ENCODE peak calls at places on chromosomes 11 and 22, in five cellular contexts. One of them, this sample, is unnamed.

GRCh38 chr11:113487622-113488021 is 12.4 kb upstream of the DRD2 start:
- DNase-seq in GM12878: no peak
- DNase-seq in caudate nucleus: no peak
- DNase-seq in heart left ventricle: no peak
- DNase-seq in heart right ventricle: no peak
- DNase-seq in this sample: no peak

GRCh38 chr11:94178331-94178730 is 49.7 kb downstream of the PANX1 start:
- DNase-seq in heart left ventricle: no peak
- DNase-seq in GM12878: no peak
- DNase-seq in heart right ventricle: no peak
- DNase-seq in caudate nucleus: no peak
- DNase-seq in this sample: no peak

GRCh38 chr11:9760180-9760550 is 96.3 kb downstream of the SWAP70 start:
- DNase-seq in caudate nucleus: peak; percentile 15
- DNase-seq in heart right ventricle: peak; percentile 92
- DNase-seq in heart left ventricle: peak; percentile 91
- DNase-seq in GM12878: no peak
- DNase-seq in this sample: no peak

GRCh38 chr11:14905104-14906033 is 13.3 kb upstream of the CYP2R1 start:
- DNase-seq in heart right ventricle: peak; percentile 36
- DNase-seq in caudate nucleus: peak; percentile 9
- DNase-seq in heart left ventricle: peak; percentile 44
- DNase-seq in GM12878: no peak
- DNase-seq in this sample: peak; percentile 73

GRCh38 chr11:2771758-2772466 is 72.1 kb upstream of the KCNQ1OT1 start:
- DNase-seq in caudate nucleus: no peak
- DNase-seq in GM12878: no peak
- DNase-seq in heart left ventricle: peak; percentile 2
- DNase-seq in heart right ventricle: peak; percentile 4
- DNase-seq in this sample: no peak

GRCh38 chr11:87281496-87281895 is 243.8 kb downstream of the TMEM135 start:
- DNase-seq in heart left ventricle: no peak
- DNase-seq in heart right ventricle: peak; percentile 24
- DNase-seq in caudate nucleus: no peak
- DNase-seq in GM12878: no peak
- DNase-seq in this sample: no peak

GRCh38 chr11:70397336-70397982 is 870 bp upstream of the CTTN start:
- DNase-seq in GM12878: no peak
- DNase-seq in heart right ventricle: no peak
- DNase-seq in caudate nucleus: no peak
- DNase-seq in heart left ventricle: no peak
- DNase-seq in this sample: no peak

GRCh38 chr11:94731921-94732601 is 36.1 kb upstream of the AMOTL1 start:
- DNase-seq in GM12878: no peak
- DNase-seq in heart right ventricle: peak; percentile 31
- DNase-seq in heart left ventricle: peak; percentile 42
- DNase-seq in caudate nucleus: no peak
- DNase-seq in this sample: no peak

GRCh38 chr22:17785185-17786184 is 11.2 kb upstream of the BID start:
- DNase-seq in heart left ventricle: no peak
- DNase-seq in heart right ventricle: peak; percentile 45
- DNase-seq in GM12878: no peak
- DNase-seq in caudate nucleus: no peak
- DNase-seq in this sample: peak; percentile 73

GRCh38 chr22:46031066-46031465 is 54.1 kb upstream of the WNT7B start:
- DNase-seq in GM12878: no peak
- DNase-seq in heart right ventricle: no peak
- DNase-seq in caudate nucleus: no peak
- DNase-seq in heart left ventricle: no peak
- DNase-seq in this sample: no peak

GRCh38 chr11:15665368-15665871 is 550.7 kb downstream of the INSC start:
- DNase-seq in heart right ventricle: no peak
- DNase-seq in heart left ventricle: no peak
- DNase-seq in caudate nucleus: no peak
- DNase-seq in GM12878: no peak
- DNase-seq in this sample: no peak

GRCh38 chr11:114149689-114150407 is 90.3 kb downstream of the ZBTB16 start:
- DNase-seq in heart left ventricle: no peak
- DNase-seq in caudate nucleus: no peak
- DNase-seq in GM12878: no peak
- DNase-seq in heart right ventricle: no peak
- DNase-seq in this sample: no peak

GRCh38 chr11:19728436-19728835 is 15.8 kb downstream of the NAV2 start:
- DNase-seq in caudate nucleus: no peak
- DNase-seq in heart right ventricle: peak; percentile 17
- DNase-seq in heart left ventricle: peak; percentile 28
- DNase-seq in GM12878: no peak
- DNase-seq in this sample: no peak

GRCh38 chr11:19729141-19729540 is 16.5 kb downstream of the NAV2 start:
- DNase-seq in heart left ventricle: no peak
- DNase-seq in GM12878: no peak
- DNase-seq in heart right ventricle: no peak
- DNase-seq in caudate nucleus: no peak
- DNase-seq in this sample: no peak

GRCh38 chr11:19734171-19734570 is 21.5 kb downstream of the NAV2 start:
- DNase-seq in GM12878: no peak
- DNase-seq in heart left ventricle: no peak
- DNase-seq in heart right ventricle: no peak
- DNase-seq in caudate nucleus: no peak
- DNase-seq in this sample: no peak

GRCh38 chr11:19727246-19727645 is 14.6 kb downstream of the NAV2 start:
- DNase-seq in heart right ventricle: peak; percentile 28
- DNase-seq in caudate nucleus: no peak
- DNase-seq in heart left ventricle: peak; percentile 41
- DNase-seq in GM12878: no peak
- DNase-seq in this sample: no peak

DNA sequence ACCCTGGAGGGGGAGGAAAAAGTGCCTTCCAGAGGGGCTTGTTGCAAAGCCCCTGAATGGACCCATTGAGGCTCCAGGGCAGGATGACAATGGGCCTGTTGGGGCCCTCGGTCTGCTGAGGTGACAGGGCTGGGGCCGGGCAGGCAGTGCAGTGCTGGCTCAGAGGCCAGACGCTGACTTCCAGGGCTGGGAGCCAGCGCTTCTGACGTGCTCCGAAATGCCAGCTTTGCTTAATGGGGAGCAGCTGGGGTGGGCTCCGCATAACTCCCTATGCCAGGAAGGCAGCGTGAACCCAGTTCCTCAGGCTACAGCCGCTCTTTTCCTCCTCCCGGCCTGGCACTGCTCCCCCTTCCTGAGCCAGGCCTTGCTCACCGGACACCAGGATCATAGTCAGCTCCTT is 17.7 kb downstream of the NAV2 start:
- DNase-seq in heart right ventricle: peak; percentile 44
- DNase-seq in GM12878: no peak
- DNase-seq in heart left ventricle: peak; percentile 54
- DNase-seq in caudate nucleus: peak; percentile 36
- DNase-seq in this sample: no peak
- H3K27ac ChIP-seq in heart right ventricle: no peak overlapping the region
- H3K27ac ChIP-seq in GM12878: no peak overlapping the region
- H3K27ac ChIP-seq in heart left ventricle: no peak overlapping the region
- H3K27ac ChIP-seq in caudate nucleus: peak overlapping the region; percentile 31
- H3K27ac ChIP-seq in this sample: no peak overlapping the region

GRCh38 chr11:133134561-133135173 is 397.6 kb downstream of the OPCML start:
- DNase-seq in heart right ventricle: peak; percentile 38
- DNase-seq in heart left ventricle: peak; percentile 49
- DNase-seq in GM12878: peak; percentile 16
- DNase-seq in caudate nucleus: no peak
- DNase-seq in this sample: peak; percentile 1
- H3K27ac ChIP-seq in heart right ventricle: no peak overlapping the region
- H3K27ac ChIP-seq in heart left ventricle: no peak overlapping the region
- H3K27ac ChIP-seq in GM12878: no peak overlapping the region
- H3K27ac ChIP-seq in caudate nucleus: no peak overlapping the region
- H3K27ac ChIP-seq in this sample: no peak overlapping the region

DNA sequence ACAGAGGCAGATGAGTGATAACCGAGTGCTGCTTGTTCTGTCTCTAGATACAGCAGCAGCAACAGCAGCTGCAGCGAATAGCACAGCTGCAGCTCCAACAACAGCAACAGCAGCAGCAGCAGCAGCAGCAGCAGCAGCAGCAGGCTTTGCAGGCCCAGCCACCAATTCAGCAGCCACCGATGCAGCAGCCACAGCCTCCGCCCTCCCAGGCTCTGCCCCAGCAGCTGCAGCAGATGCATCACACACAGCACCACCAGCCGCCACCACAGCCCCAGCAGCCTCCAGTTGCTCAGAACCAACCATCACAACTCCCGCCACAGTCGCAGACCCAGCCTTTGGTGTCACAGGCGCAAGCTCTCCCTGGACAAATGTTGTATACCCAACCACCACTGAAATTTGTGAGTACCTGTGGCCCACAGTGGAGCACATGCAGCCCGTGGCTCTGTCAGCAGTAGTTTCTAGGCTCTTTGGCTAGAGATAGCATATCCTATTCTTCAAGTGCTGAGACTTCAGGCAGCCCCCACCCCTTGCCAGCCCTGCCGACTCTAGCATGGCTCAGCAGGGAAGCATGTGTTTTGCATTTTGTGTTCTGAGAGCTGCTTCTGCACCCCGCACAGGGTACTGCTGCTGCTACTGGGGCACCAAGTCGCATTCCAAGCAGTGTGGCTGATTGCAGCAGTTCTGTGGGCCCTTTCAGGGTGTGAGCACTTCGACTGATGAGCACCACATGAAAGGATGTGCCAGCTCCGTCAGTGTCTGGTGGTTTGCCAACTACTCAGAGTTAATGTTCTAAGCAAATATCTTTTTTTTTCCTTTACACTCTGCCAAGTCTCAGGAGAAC is 59.2 kb downstream of the MED15 start:
- DNase-seq in heart left ventricle: no peak
- DNase-seq in heart right ventricle: no peak
- DNase-seq in caudate nucleus: no peak
- DNase-seq in GM12878: no peak
- DNase-seq in this sample: peak; percentile 77
- H3K27ac ChIP-seq in heart left ventricle: no peak overlapping the region
- H3K27ac ChIP-seq in heart right ventricle: peak overlapping the region; percentile 58
- H3K27ac ChIP-seq in caudate nucleus: no peak overlapping the region
- H3K27ac ChIP-seq in GM12878: no peak overlapping the region
- H3K27ac ChIP-seq in this sample: peak overlapping the region; percentile 69

DNA sequence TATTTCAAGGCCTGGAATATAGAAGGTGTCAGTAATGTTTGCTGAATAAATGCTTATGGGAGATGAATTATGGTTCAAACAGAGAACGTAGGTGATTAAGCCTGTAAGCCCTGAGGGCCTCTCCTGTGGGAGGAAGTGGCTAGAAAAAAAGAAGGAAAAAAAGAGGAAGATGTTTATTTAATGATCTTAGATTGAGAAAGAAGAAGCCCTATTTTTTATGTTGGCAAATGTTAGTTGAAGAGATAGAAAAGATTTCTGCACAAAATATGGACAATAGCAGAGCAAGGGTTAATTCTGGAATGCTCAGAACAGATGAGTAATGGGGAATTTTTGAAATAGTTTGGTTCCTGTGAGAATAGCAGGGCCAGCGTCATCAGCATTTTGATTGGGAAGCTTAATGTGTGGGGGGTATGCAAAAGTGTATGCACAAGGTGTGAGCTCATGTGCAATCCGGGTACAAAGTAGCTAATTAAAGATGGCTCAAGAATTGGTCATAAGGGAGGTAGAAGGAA is 95.7 kb downstream of the TEAD1 start:
- DNase-seq in caudate nucleus: no peak
- DNase-seq in heart right ventricle: no peak
- DNase-seq in GM12878: no peak
- DNase-seq in heart left ventricle: no peak
- DNase-seq in this sample: no peak
- H3K27ac ChIP-seq in caudate nucleus: no peak overlapping the region
- H3K27ac ChIP-seq in heart right ventricle: peak overlapping the region; percentile 18
- H3K27ac ChIP-seq in GM12878: no peak overlapping the region
- H3K27ac ChIP-seq in heart left ventricle: no peak overlapping the region
- H3K27ac ChIP-seq in this sample: no peak overlapping the region

GRCh38 chr11:78444726-78445125 is 27.1 kb upstream of the GAB2 start:
- DNase-seq in caudate nucleus: no peak
- DNase-seq in GM12878: no peak
- DNase-seq in heart right ventricle: no peak
- DNase-seq in heart left ventricle: no peak
- DNase-seq in this sample: no peak
- H3K27ac ChIP-seq in caudate nucleus: no peak overlapping the region
- H3K27ac ChIP-seq in GM12878: no peak overlapping the region
- H3K27ac ChIP-seq in heart right ventricle: no peak overlapping the region
- H3K27ac ChIP-seq in heart left ventricle: no peak overlapping the region
- H3K27ac ChIP-seq in this sample: no peak overlapping the region

DNA sequence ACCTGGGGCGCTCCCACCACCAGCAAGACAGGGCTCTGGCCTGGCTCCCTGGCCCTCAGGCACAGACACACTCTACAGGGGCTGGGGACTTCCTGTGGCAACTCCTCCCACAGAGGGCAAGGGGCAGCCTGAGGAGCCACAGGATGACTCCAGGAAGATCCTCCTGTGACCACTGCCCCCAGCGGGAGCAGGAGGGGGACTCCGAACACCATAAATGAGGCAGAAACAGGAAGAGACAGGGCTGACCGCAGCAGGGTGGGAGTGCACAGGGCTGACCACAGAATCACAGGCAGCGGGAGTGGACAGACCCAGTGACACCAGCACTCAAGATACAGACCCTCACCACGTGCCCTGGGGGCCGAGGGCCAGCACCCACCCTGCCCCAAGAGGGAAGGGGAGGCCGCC is 10.8 kb downstream of the ARAP1 start:
- DNase-seq in GM12878: no peak
- DNase-seq in heart left ventricle: no peak
- DNase-seq in heart right ventricle: no peak
- DNase-seq in caudate nucleus: no peak
- DNase-seq in this sample: no peak
- H3K27ac ChIP-seq in GM12878: peak overlapping the region; percentile 98
- H3K27ac ChIP-seq in heart left ventricle: no peak overlapping the region
- H3K27ac ChIP-seq in heart right ventricle: peak overlapping the region; percentile 98
- H3K27ac ChIP-seq in caudate nucleus: peak overlapping the region; percentile 36
- H3K27ac ChIP-seq in this sample: peak overlapping the region; percentile 62

GRCh38 chr11:129636926-129637325 is 178.7 kb upstream of the TMEM45B start:
- DNase-seq in caudate nucleus: no peak
- DNase-seq in GM12878: no peak
- DNase-seq in heart right ventricle: no peak
- DNase-seq in heart left ventricle: no peak
- DNase-seq in this sample: no peak
- H3K27ac ChIP-seq in caudate nucleus: no peak overlapping the region
- H3K27ac ChIP-seq in GM12878: no peak overlapping the region
- H3K27ac ChIP-seq in heart right ventricle: no peak overlapping the region
- H3K27ac ChIP-seq in heart left ventricle: no peak overlapping the region
- H3K27ac ChIP-seq in this sample: no peak overlapping the region

DNA sequence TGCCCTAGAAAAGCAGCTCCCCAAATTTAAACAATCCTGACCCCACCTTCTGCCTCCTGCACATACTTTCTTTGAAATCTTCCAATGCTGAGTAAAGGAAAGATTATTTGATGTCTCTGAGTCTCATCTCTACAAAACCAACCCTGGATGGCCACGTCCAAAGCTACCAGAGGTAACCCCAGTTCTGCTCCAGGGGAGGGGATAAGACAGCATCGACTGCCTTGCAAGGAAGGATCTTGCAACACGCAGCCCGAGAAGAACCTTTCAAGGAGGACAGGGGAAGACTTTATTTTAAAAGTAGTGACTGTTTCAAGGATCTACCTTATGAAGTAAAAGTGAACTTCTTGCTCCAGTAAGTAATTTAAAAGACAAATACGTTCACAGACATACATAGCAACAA is 66.5 kb upstream of the TMEM45B start:
- DNase-seq in heart left ventricle: no peak
- DNase-seq in caudate nucleus: no peak
- DNase-seq in heart right ventricle: no peak
- DNase-seq in GM12878: no peak
- DNase-seq in this sample: no peak
- H3K27ac ChIP-seq in heart left ventricle: no peak overlapping the region
- H3K27ac ChIP-seq in caudate nucleus: no peak overlapping the region
- H3K27ac ChIP-seq in heart right ventricle: no peak overlapping the region
- H3K27ac ChIP-seq in GM12878: no peak overlapping the region
- H3K27ac ChIP-seq in this sample: no peak overlapping the region